ENCODE peak calls at places on chromosomes 5 and 9, in eight cellular contexts. H, O, D, R, J, T, Y and M are unnamed samples.

GRCh38 chr9:126516561-126516935 is 97.2 kb upstream of the LMX1B start:
- DNase-seq in H (no peak), O (no peak), D (no peak), R (no peak), J (no peak), T (no peak), Y (no peak), M (no peak)

GRCh38 chr5:149212203-149212951 is 59.3 kb upstream of the AFAP1L1 start:
- DNase-seq in H (peak; percentile 90), O (no peak), D (no peak), R (no peak), J (no peak), T (no peak), Y (peak; percentile 100), M (no peak)

GRCh38 chr5:167595196-167595595 is 696.2 kb upstream of the WWC1 start:
- DNase-seq in H (no peak), O (no peak), D (no peak), R (no peak), J (no peak), T (no peak), Y (no peak), M (no peak)

GRCh38 chr5:152514827-152515397 is 109.8 kb upstream of the NMUR2 start:
- DNase-seq in H (peak; percentile 24), O (peak; percentile 31), D (no peak), R (no peak), J (no peak), T (no peak), Y (no peak), M (no peak)

GRCh38 chr9:114504341-114505186 is 709 bp downstream of the WHRN start:
- DNase-seq in H (peak; percentile 42), O (peak; percentile 60), D (peak; percentile 65), R (no peak), J (peak; percentile 37), T (peak; percentile 73), Y (no peak), M (peak; percentile 68)

GRCh38 chr5:157689942-157690689 is 18.8 kb downstream of the C5orf52 start:
- DNase-seq in H (peak; percentile 39), O (no peak), D (no peak), R (no peak), J (no peak), T (no peak), Y (no peak), M (no peak)

GRCh38 chr5:124735169-124735858 is 11.1 kb downstream of the ZNF608 start:
- DNase-seq in H (peak; percentile 55), O (no peak), D (no peak), R (no peak), J (no peak), T (peak; percentile 31), Y (no peak), M (peak; percentile 27)

GRCh38 chr5:43192558-43193170 is 639 bp downstream of the NIM1K start:
- DNase-seq in H (peak; percentile 35), O (no peak), D (no peak), R (no peak), J (peak; percentile 32), T (no peak), Y (no peak), M (peak; percentile 69)

GRCh38 chr9:135962696-135963307 is 1.6 kb upstream of the UBAC1 start:
- DNase-seq in H (no peak), O (no peak), D (no peak), R (no peak), J (no peak), T (no peak), Y (no peak), M (no peak)

GRCh38 chr5:61087921-61088320 is 74.3 kb downstream of the SMIM15 start:
- DNase-seq in H (peak; percentile 3), O (no peak), D (no peak), R (no peak), J (no peak), T (no peak), Y (no peak), M (no peak)

GRCh38 chr5:153998010-153998409 is 40.7 kb downstream of the FAM114A2 start:
- DNase-seq in H (peak; percentile 38), O (no peak), D (no peak), R (no peak), J (no peak), T (no peak), Y (no peak), M (no peak)

GRCh38 chr5:54570923-54571322 is 53.4 kb downstream of the SNX18 start:
- DNase-seq in H (peak; percentile 82), O (no peak), D (no peak), R (no peak), J (peak; percentile 40), T (no peak), Y (no peak), M (no peak)

GRCh38 chr5:129511291-129511690 is 51.2 kb downstream of the ADAMTS19 start:
- DNase-seq in H (peak; percentile 10), O (no peak), D (no peak), R (no peak), J (no peak), T (no peak), Y (no peak), M (no peak)

GRCh38 chr5:96408276-96408777 is 24.7 kb downstream of the PCSK1 start:
- DNase-seq in H (peak; percentile 97), O (peak; percentile 40), D (no peak), R (no peak), J (no peak), T (no peak), Y (no peak), M (no peak)

GRCh38 chr5:167049043-167049663 is 1242.3 kb upstream of the WWC1 start:
- DNase-seq in H (peak; percentile 74), O (peak; percentile 44), D (no peak), R (no peak), J (no peak), T (peak; percentile 20), Y (no peak), M (no peak)

GRCh38 chr5:15500326-15500958 is 462 bp downstream of the FBXL7 start:
- DNase-seq in H (peak; percentile 55), O (peak; percentile 32), D (no peak), R (no peak), J (peak; percentile 84), T (no peak), Y (no peak), M (peak; percentile 78)

GRCh38 chr5:142491679-142492078 is 166.9 kb upstream of the SPRY4 start:
- DNase-seq in H (no peak), O (no peak), D (no peak), R (no peak), J (no peak), T (no peak), Y (no peak), M (no peak)

GRCh38 chr5:108216890-108217289 is 165.0 kb downstream of the FBXL17 start:
- DNase-seq in H (peak; percentile 53), O (peak; percentile 37), D (no peak), R (no peak), J (peak; percentile 29), T (no peak), Y (peak; percentile 7), M (no peak)

DNA sequence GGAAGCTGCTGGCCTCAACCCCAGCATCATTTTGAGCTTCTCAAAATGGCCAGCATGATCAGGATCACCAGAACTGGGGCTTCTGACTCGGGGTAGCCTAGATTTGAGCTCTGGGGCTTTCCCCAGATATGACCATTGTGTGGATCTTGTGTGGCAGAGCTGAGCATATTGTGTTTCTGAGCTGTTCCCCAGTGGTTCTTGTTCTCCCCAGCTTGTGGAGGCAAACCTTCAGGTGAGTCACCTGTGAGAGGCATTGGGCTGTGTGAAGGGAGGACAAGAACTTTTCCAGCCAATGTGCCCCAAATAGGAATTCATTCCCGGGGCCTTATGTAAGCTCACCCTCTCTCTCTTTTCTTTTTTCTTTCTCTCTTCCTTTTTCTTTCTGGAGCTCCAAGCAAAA is 80.7 kb upstream of the PITX1 start:
- DNase-seq in H (no peak), O (no peak), D (no peak), R (no peak), J (no peak), T (no peak), Y (no peak), M (no peak)
- H3K27ac ChIP-seq in H (no peak overlapping the region), O (no peak overlapping the region), D (no peak overlapping the region), R (no peak overlapping the region), J (no peak overlapping the region), T (no peak overlapping the region), Y (no peak overlapping the region), M (no peak overlapping the region)

DNA sequence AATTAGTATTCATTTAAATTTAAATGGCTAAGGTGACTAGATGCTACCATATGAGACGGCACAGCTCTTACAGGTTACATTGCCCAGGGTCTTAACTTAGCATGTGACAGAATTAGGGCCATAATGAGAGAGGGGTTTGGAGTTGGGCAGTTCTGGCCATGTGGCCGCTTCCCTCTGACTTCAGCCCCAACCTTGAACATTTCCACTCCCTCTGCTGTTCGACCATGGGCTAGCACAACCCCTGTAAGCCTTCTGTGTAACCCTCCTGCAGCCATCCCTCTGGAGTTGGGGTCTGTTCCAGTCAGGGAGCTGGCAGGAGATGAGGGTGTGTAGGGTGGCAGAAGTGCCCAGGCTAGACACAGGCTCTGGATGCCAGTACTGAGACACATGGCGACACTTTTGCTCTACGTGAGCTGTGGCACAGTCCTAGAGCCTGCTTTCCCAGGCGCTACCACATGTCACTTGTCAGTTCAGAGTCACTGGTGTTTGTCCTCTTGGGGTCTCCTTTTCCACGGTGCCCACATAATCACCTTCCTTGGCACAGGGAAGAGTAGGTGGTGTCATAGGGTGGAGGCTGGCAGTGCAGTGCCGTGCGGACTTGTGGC is 128.7 kb upstream of the PITX1 start:
- DNase-seq in H (no peak), O (no peak), D (no peak), R (no peak), J (no peak), T (no peak), Y (no peak), M (no peak)
- TF ChIP-seq CTCF in H (no peak), O (no peak), D (no peak), R (no peak), J (no peak), T (peak; percentile 33), Y (peak; percentile 42), M (no peak)

GRCh38 chr5:141359790-141360426 is at the start of gene PCDHGB2:
- DNase-seq in H (peak; percentile 40), O (no peak), D (no peak), R (no peak), J (no peak), T (no peak), Y (no peak), M (no peak)

GRCh38 chr5:141363952-141364660 is at the start of gene PCDHGA5:
- DNase-seq in H (peak; percentile 12), O (peak; percentile 46), D (no peak), R (no peak), J (no peak), T (no peak), Y (no peak), M (no peak)

GRCh38 chr5:141366016-141366896 is 2.3 kb downstream of the PCDHGA5 start:
- DNase-seq in H (no peak), O (no peak), D (no peak), R (no peak), J (no peak), T (no peak), Y (no peak), M (no peak)

GRCh38 chr5:141360685-141361084 is 891 bp downstream of the PCDHGB2 start:
- DNase-seq in H (no peak), O (no peak), D (no peak), R (no peak), J (no peak), T (no peak), Y (no peak), M (no peak)

GRCh38 chr5:141362719-141363118 is 1.2 kb upstream of the PCDHGA5 start:
- DNase-seq in H (no peak), O (no peak), D (no peak), R (no peak), J (no peak), T (no peak), Y (no peak), M (no peak)
- H3K9me3 ChIP-seq in H (peaks cover 3% of the 10 kb centered on the region), O (peaks cover 66% of the 10 kb centered on the region), D (peaks cover 3% of the 10 kb centered on the region), R (peaks cover 9% of the 10 kb centered on the region), J (peaks cover 3% of the 10 kb centered on the region), T (no peaks in the 10 kb centered on the region), Y (peaks cover 61% of the 10 kb centered on the region), M (peaks cover 30% of the 10 kb centered on the region)

GRCh38 chr5:150607991-150608390 is 32.5 kb upstream of the SYNPO start:
- DNase-seq in H (no peak), O (no peak), D (no peak), R (no peak), J (no peak), T (no peak), Y (no peak), M (peak; percentile 19)
- H3K27ac ChIP-seq in H (no peak overlapping the region), O (no peak overlapping the region), D (no peak overlapping the region), R (no peak overlapping the region), J (peak overlapping the region; percentile 99), T (no peak overlapping the region), Y (no peak overlapping the region), M (peak overlapping the region; percentile 98)